ENCODE peak calls at places on chromosomes 13 and 19, in six cellular contexts. Q is SHP77 treated with DMSO at 0.1 percent for 48 hours; R is MM.1S; F is stimulated activated CD4-positive, alpha-beta T cell treated with anti-CD3 and anti-CD28 coated beads, Interleukin-1b, Interleukin-23, amount 100 ng/mL, for 1 hour; X is fibroblast of mammary gland; E is A172. S is an unnamed sample.

GRCh38 chr13:43095771-43096719 is 72.7 kb downstream of the DNAJC15 start:
- DNase-seq in Q (no peak), R (no peak), F (no peak), X (peak; percentile 35), E (no peak), S (no peak)

GRCh38 chr19:39553082-39553652 is 13.2 kb upstream of the EID2 start:
- DNase-seq in Q (no peak), R (no peak), F (no peak), X (no peak), E (no peak), S (no peak)

GRCh38 chr13:96229356-96229755 is 139.4 kb downstream of the HS6ST3 start:
- DNase-seq in Q (no peak), R (peak; percentile 32), F (no peak), X (peak; percentile 16), E (peak; percentile 25), S (no peak)

GRCh38 chr13:57326532-57326931 is 159.5 kb downstream of the PRR20E start:
- DNase-seq in Q (no peak), R (peak; percentile 57), F (no peak), X (no peak), E (no peak), S (no peak)

GRCh38 chr19:58554494-58555368 is at the start of gene CHMP2A:
- DNase-seq in Q (no peak), R (peak; percentile 96), F (peak; percentile 97), X (peak; percentile 94), E (peak; percentile 66), S (peak; percentile 90)

GRCh38 chr19:40811478-40812341 is 12.7 kb downstream of the EGLN2 start:
- DNase-seq in Q (no peak), R (no peak), F (no peak), X (no peak), E (no peak), S (no peak)

GRCh38 chr13:34145061-34145460 is 327.1 kb downstream of the RFC3 start:
- DNase-seq in Q (peak; percentile 5), R (no peak), F (no peak), X (no peak), E (no peak), S (no peak)

GRCh38 chr19:36097036-36097435 is 13.9 kb upstream of the OVOL3 start:
- DNase-seq in Q (no peak), R (no peak), F (no peak), X (no peak), E (no peak), S (no peak)

GRCh38 chr13:24045456-24045996 is 115.0 kb upstream of the SPATA13 start:
- DNase-seq in Q (no peak), R (no peak), F (no peak), X (no peak), E (no peak), S (no peak)

GRCh38 chr13:44299142-44299541 is 74.5 kb upstream of the SERP2 start:
- DNase-seq in Q (no peak), R (no peak), F (no peak), X (peak; percentile 64), E (no peak), S (no peak)

GRCh38 chr13:113611996-113612395 is 27.4 kb downstream of the TFDP1 start:
- DNase-seq in Q (no peak), R (no peak), F (no peak), X (no peak), E (no peak), S (no peak)

GRCh38 chr13:50033696-50034095 is 18.5 kb downstream of the KCNRG start:
- DNase-seq in Q (no peak), R (no peak), F (no peak), X (peak; percentile 38), E (no peak), S (no peak)